ENCODE peak calls at places on chromosomes 12 and 14, in eight cellular contexts. G is left kidney; B is body of pancreas; E is AG08396; M is stimulated activated CD8-positive, alpha-beta memory T cell treated with anti-CD3 and anti-CD28 coated beads, Interleukin-4, amount 100 ng/mL, for 4 hours; U is GM12865; R is fibroblast of pulmonary artery; T is ACHN. V is an unnamed sample.
A peak's percentile ranks its signal among the peaks of the same experiment; 100 is the strongest.

GRCh38 chr14:89792489-89793366 is 161.8 kb downstream of the EFCAB11 start:
- DNase-seq in R (peak; percentile 53), U (no peak), T (no peak), E (no peak), G (peak; percentile 74), B (no peak), M (no peak), V (peak; percentile 19)

GRCh38 chr14:97361181-97361580 is 564.0 kb downstream of the VRK1 start:
- DNase-seq in U (no peak), M (no peak), T (no peak), B (no peak), R (no peak), G (no peak), E (no peak), V (no peak)

GRCh38 chr14:96062010-96062409 is 22.8 kb downstream of the C14orf132 start:
- DNase-seq in T (no peak), U (no peak), M (no peak), R (no peak), B (no peak), E (no peak), G (no peak), V (no peak)

GRCh38 chr14:75884198-75884611 is 97.6 kb downstream of the TGFB3 start:
- DNase-seq in T (peak; percentile 3), B (no peak), R (peak; percentile 94), U (no peak), G (no peak), M (no peak), E (peak; percentile 57), V (peak; percentile 67)

GRCh38 chr14:27660683-27661082 is 1062.8 kb upstream of the NOVA1 start:
- DNase-seq in R (no peak), M (no peak), T (no peak), B (no peak), G (no peak), U (no peak), E (no peak), V (no peak)

GRCh38 chr12:94073441-94074051 is 74.8 kb upstream of the PLXNC1 start:
- DNase-seq in R (peak; percentile 37), T (no peak), G (no peak), B (no peak), E (no peak), U (no peak), M (no peak), V (no peak)

GRCh38 chr12:59650594-59651229 is 54.9 kb downstream of the SLC16A7 start:
- DNase-seq in T (peak; percentile 76), R (peak; percentile 17), G (no peak), B (peak; percentile 35), M (no peak), U (no peak), E (no peak), V (no peak)

GRCh38 chr12:53696655-53697321 is 20.9 kb upstream of the ATP5MC2 start:
- DNase-seq in M (no peak), R (no peak), E (no peak), G (peak; percentile 76), U (no peak), B (no peak), T (no peak), V (no peak)

GRCh38 chr12:41983896-41984295 is 160.8 kb downstream of the GXYLT1 start:
- DNase-seq in B (no peak), R (no peak), M (no peak), G (no peak), E (no peak), T (no peak), U (no peak), V (no peak)

GRCh38 chr14:69241577-69241976 is 18.4 kb upstream of the GALNT16 start:
- DNase-seq in R (no peak), E (no peak), U (no peak), T (no peak), B (no peak), M (no peak), G (no peak), V (no peak)

GRCh38 chr12:724194-724855 is 28.1 kb upstream of the WNK1 start:
- DNase-seq in E (no peak), R (no peak), G (no peak), T (no peak), M (no peak), U (peak; percentile 46), B (no peak), V (no peak)

GRCh38 chr12:130414381-130414780 is 76.7 kb downstream of the PIWIL1 start:
- DNase-seq in T (no peak), G (no peak), E (no peak), R (no peak), B (no peak), M (no peak), U (no peak), V (no peak)

GRCh38 chr12:52126605-52127578 is 47.4 kb downstream of the SMIM41 start:
- DNase-seq in E (peak; percentile 2), R (peak; percentile 62), M (no peak), U (no peak), T (no peak), B (no peak), G (peak; percentile 70), V (peak; percentile 60)

GRCh38 chr12:40241741-40242140 is 16.9 kb downstream of the LRRK2 start:
- DNase-seq in T (no peak), B (no peak), M (no peak), G (no peak), U (no peak), R (no peak), E (no peak), V (peak; percentile 48)

GRCh38 chr14:99476864-99477263 is 3.8 kb downstream of the SETD3 start:
- DNase-seq in M (no peak), G (no peak), B (no peak), E (no peak), R (peak; percentile 25), U (no peak), T (peak; percentile 52), V (peak; percentile 39)

GRCh38 chr12:56593909-56594621 is 36.1 kb downstream of the BAZ2A start:
- DNase-seq in E (peak; percentile 84), T (peak; percentile 84), U (peak; percentile 71), G (peak; percentile 90), M (peak; percentile 31), R (peak; percentile 87), B (peak; percentile 41), V (peak; percentile 75)

V was measured in foreskin fibroblast.